ENCODE peak calls at places on chromosomes 1 and 21, in six cellular contexts. I is foreskin fibroblast, J is NCI-H510A, R is sigmoid colon, G is AG10803, K is tibial artery. S is an unnamed sample.

GRCh38 chr1:77850082-77850481 is 38.3 kb upstream of the NEXN start:
- DNase-seq in I (no peak), J (no peak), R (no peak), G (no peak), K (no peak), S (no peak)

GRCh38 chr1:108053291-108054023 is 88.5 kb upstream of the VAV3 start:
- DNase-seq in I (peak; percentile 77), J (no peak), R (peak; percentile 50), G (peak; percentile 24), K (no peak), S (no peak)

GRCh38 chr1:156980551-156980950 is 60.1 kb downstream of the LRRC71 start:
- DNase-seq in I (no peak), J (no peak), R (no peak), G (no peak), K (no peak), S (no peak)

GRCh38 chr1:185595835-185596667 is 138.1 kb upstream of the HMCN1 start:
- DNase-seq in I (peak; percentile 68), J (no peak), R (no peak), G (peak; percentile 37), K (no peak), S (no peak)

GRCh38 chr1:155389831-155390230 is 69.1 kb downstream of the RUSC1 start:
- DNase-seq in I (peak; percentile 29), J (no peak), R (no peak), G (no peak), K (no peak), S (no peak)

GRCh38 chr21:20997633-20998455 is at the start of gene NCAM2:
- DNase-seq in I (peak; percentile 86), J (peak; percentile 78), R (peak; percentile 86), G (peak; percentile 87), K (peak; percentile 69), S (no peak)

GRCh38 chr1:63674238-63674864 is 81.1 kb downstream of the PGM1 start:
- DNase-seq in I (peak; percentile 93), J (peak; percentile 4), R (peak; percentile 96), G (peak; percentile 77), K (peak; percentile 84), S (peak; percentile 89)

GRCh38 chr1:73771396-73771795 is 426.6 kb downstream of the LRRIQ3 start:
- DNase-seq in I (no peak), J (no peak), R (no peak), G (no peak), K (no peak), S (no peak)

GRCh38 chr21:26846036-26846931 is 1.1 kb upstream of the ADAMTS1 start:
- DNase-seq in I (peak; percentile 95), J (no peak), R (peak; percentile 94), G (peak; percentile 80), K (peak; percentile 91), S (no peak)

GRCh38 chr1:43978551-43979260 is at the start of gene B4GALT2:
- DNase-seq in I (peak; percentile 80), J (peak; percentile 94), R (no peak), G (peak; percentile 28), K (no peak), S (no peak)

GRCh38 chr1:173408886-173409285 is 68.2 kb upstream of the PRDX6 start:
- DNase-seq in I (no peak), J (no peak), R (no peak), G (no peak), K (no peak), S (no peak)

GRCh38 chr1:45386219-45386618 is 46.0 kb upstream of the MUTYH start:
- DNase-seq in I (no peak), J (no peak), R (no peak), G (no peak), K (no peak), S (no peak)

GRCh38 chr1:77565321-77565720 is 117.1 kb downstream of the ZZZ3 start:
- DNase-seq in I (no peak), J (no peak), R (no peak), G (no peak), K (no peak), S (no peak)

GRCh38 chr1:82226198-82226505 is 425.4 kb downstream of the ADGRL2 start:
- DNase-seq in I (peak; percentile 27), J (peak; percentile 50), R (no peak), G (no peak), K (no peak), S (no peak)

GRCh38 chr1:201274616-201275265 is 8.6 kb upstream of the PKP1 start:
- DNase-seq in I (no peak), J (no peak), R (no peak), G (no peak), K (no peak), S (no peak)

GRCh38 chr1:205356424-205357151 is at the start of gene KLHDC8A:
- DNase-seq in I (no peak), J (no peak), R (no peak), G (no peak), K (no peak), S (no peak)

S was measured in ascending aorta.